ENCODE peak calls at places on chromosomes 4 and X, in five cellular contexts. U, P, B, W and Q are unnamed samples.

GRCh38 chr4:95537181-95537580 is 11.6 kb downstream of the UNC5C start:
- DNase-seq in U (no peak), P (no peak), B (no peak), W (no peak), Q (no peak)

GRCh38 chr4:10288830-10289533 is 168.2 kb downstream of the ZNF518B start:
- DNase-seq in U (no peak), P (no peak), B (no peak), W (no peak), Q (no peak)

GRCh38 chrX:41923925-41924693 is 755 bp upstream of the CASK start:
- DNase-seq in U (no peak), P (peak), B (no peak), W (peak), Q (peak)

GRCh38 chr4:20203508-20203907 is 48.2 kb upstream of the SLIT2 start:
- DNase-seq in U (peak), P (no peak), B (no peak), W (peak), Q (peak)

GRCh38 chr4:102828497-102828808 is 1.1 kb upstream of the UBE2D3 start:
- DNase-seq in U (no peak), P (no peak), B (no peak), W (no peak), Q (no peak)

GRCh38 chrX:1500701-1501624 is 36.0 kb downstream of the P2RY8 start:
- DNase-seq in U (no peak), P (no peak), B (no peak), W (no peak), Q (no peak)

GRCh38 chrX:49995795-49996455 is 73.5 kb downstream of the CLCN5 start:
- DNase-seq in U (no peak), P (no peak), B (no peak), W (no peak), Q (peak)

GRCh38 chrX:123222920-123223319 is 38.8 kb downstream of the GRIA3 start:
- DNase-seq in U (no peak), P (no peak), B (peak), W (no peak), Q (no peak)

GRCh38 chr4:140300271-140300970 is 73.0 kb upstream of the SCOC start:
- DNase-seq in U (no peak), P (no peak), B (no peak), W (peak), Q (peak)

GRCh38 chrX:127552571-127552970 is 499.6 kb downstream of the ACTRT1 start:
- DNase-seq in U (no peak), P (no peak), B (no peak), W (no peak), Q (no peak)

GRCh38 chrX:48896611-48897011 is 957 bp downstream of the TIMM17B start:
- DNase-seq in U (no peak), P (no peak), B (no peak), W (no peak), Q (no peak)

GRCh38 chr4:154622598-154622997 is 10.1 kb upstream of the FGG start:
- DNase-seq in U (peak), P (no peak), B (no peak), W (peak), Q (no peak)

GRCh38 chr4:153750197-153750817 is 9.5 kb downstream of the RNF175 start:
- DNase-seq in U (peak), P (peak), B (peak), W (peak), Q (peak)

GRCh38 chr4:7158081-7158750 is 34.1 kb upstream of the SORCS2 start:
- DNase-seq in U (no peak), P (no peak), B (peak), W (no peak), Q (no peak)

GRCh38 chrX:103941201-103941975 is 21.0 kb upstream of the TMSB15B start:
- DNase-seq in U (no peak), P (no peak), B (no peak), W (peak), Q (peak)

GRCh38 chr4:44319129-44319528 is 129.5 kb downstream of the KCTD8 start:
- DNase-seq in U (no peak), P (no peak), B (no peak), W (no peak), Q (no peak)

GRCh38 chrX:54473993-54474859 is 21.8 kb downstream of the FGD1 start:
- DNase-seq in U (no peak), P (no peak), B (no peak), W (no peak), Q (no peak)

GRCh38 chr4:5638316-5638715 is 70.0 kb downstream of the EVC2 start:
- DNase-seq in U (peak), P (no peak), B (no peak), W (peak), Q (peak)

GRCh38 chr4:89434364-89434988 is 126.9 kb upstream of the GPRIN3 start:
- DNase-seq in U (peak), P (no peak), B (no peak), W (peak), Q (peak)

GRCh38 chr4:15320116-15320515 is 107.7 kb upstream of the C1QTNF7 start:
- DNase-seq in U (no peak), P (no peak), B (no peak), W (no peak), Q (no peak)

GRCh38 chr4:54063737-54064316 is 578 bp downstream of the CHIC2 start:
- DNase-seq in U (no peak), P (peak), B (peak), W (no peak), Q (no peak)

GRCh38 chr4:157014621-157015591 is 43.3 kb upstream of the PDGFC start:
- DNase-seq in U (peak), P (no peak), B (no peak), W (peak), Q (peak)

GRCh38 chr4:102717448-102718092 is 43.2 kb downstream of the MANBA start:
- DNase-seq in U (no peak), P (no peak), B (no peak), W (no peak), Q (peak)

GRCh38 chr4:27278615-27279014 is 418.0 kb downstream of the STIM2 start:
- DNase-seq in U (peak), P (no peak), B (no peak), W (peak), Q (peak)

GRCh38 chrX:153462291-153462690 is 8.1 kb downstream of the HAUS7 start:
- DNase-seq in U (no peak), P (no peak), B (no peak), W (no peak), Q (no peak)

GRCh38 chr4:121654738-121655137 is 42.0 kb downstream of the ANXA5 start:
- DNase-seq in U (no peak), P (no peak), B (no peak), W (no peak), Q (no peak)

GRCh38 chr4:143251781-143252180 is 67.1 kb downstream of the USP38 start:
- DNase-seq in U (no peak), P (no peak), B (no peak), W (no peak), Q (peak)